ENCODE peak calls at places on chromosome 15, in four cellular contexts. G is progenitor cell of endocrine pancreas, X is WERI-Rb-1, P is tibial nerve. E is an unnamed sample.

GRCh38 chr15:41584636-41585139 is 25.7 kb downstream of the TYRO3 start:
- DNase-seq in G (no peak), X (no peak), P (no peak), E (no peak)

GRCh38 chr15:82643992-82644391 is 3.2 kb downstream of the CPEB1 start:
- DNase-seq in G (no peak), X (no peak), P (no peak), E (no peak)

GRCh38 chr15:63896336-63897115 is 62.8 kb upstream of the HERC1 start:
- DNase-seq in G (no peak), X (peak), P (peak), E (peak)

GRCh38 chr15:52567886-52568568 is 803 bp downstream of the ARPP19 start:
- DNase-seq in G (peak), X (peak), P (no peak), E (peak)

GRCh38 chr15:65248506-65248905 is 37.2 kb upstream of the CILP start:
- DNase-seq in G (no peak), X (no peak), P (no peak), E (no peak)

GRCh38 chr15:76235186-76235826 is 76.0 kb downstream of the ETFA start:
- DNase-seq in G (no peak), X (peak), P (no peak), E (no peak)

GRCh38 chr15:60720493-60721231 is 241.7 kb upstream of the ICE2 start:
- DNase-seq in G (no peak), X (no peak), P (no peak), E (peak)

GRCh38 chr15:36958611-36959010 is 141.7 kb downstream of the MEIS2 start:
- DNase-seq in G (no peak), X (no peak), P (no peak), E (no peak)

GRCh38 chr15:63983071-63983711 is 63.1 kb downstream of the DAPK2 start:
- DNase-seq in G (no peak), X (peak), P (no peak), E (no peak)

GRCh38 chr15:75648156-75649000 is 666 bp downstream of the SNX33 start:
- DNase-seq in G (peak), X (peak), P (no peak), E (peak)

GRCh38 chr15:100592898-100593297 is 9.1 kb downstream of the LINS1 start:
- DNase-seq in G (no peak), X (no peak), P (no peak), E (no peak)

GRCh38 chr15:89361451-89362202 is 27.0 kb upstream of the POLG start:
- DNase-seq in G (peak), X (peak), P (peak), E (peak)

GRCh38 chr15:56342653-56343052 is 22.6 kb upstream of the TEX9 start:
- DNase-seq in G (no peak), X (no peak), P (no peak), E (no peak)

GRCh38 chr15:39869858-39870515 is 50.1 kb downstream of the GPR176 start:
- DNase-seq in G (no peak), X (no peak), P (peak), E (no peak)

GRCh38 chr15:95620934-95621579 is 709.4 kb upstream of the NR2F2 start:
- DNase-seq in G (no peak), X (no peak), P (peak), E (no peak)

GRCh38 chr15:97691799-97692198 is 268.7 kb upstream of the ARRDC4 start:
- DNase-seq in G (no peak), X (no peak), P (no peak), E (no peak)

GRCh38 chr15:65603559-65603958 is 7.4 kb downstream of the INTS14 start:
- DNase-seq in G (no peak), X (no peak), P (no peak), E (no peak)

GRCh38 chr15:93141373-93141790 is 52.4 kb upstream of the RGMA start:
- DNase-seq in G (no peak), X (no peak), P (no peak), E (no peak)

GRCh38 chr15:87211547-87211946 is 1045.0 kb downstream of the NTRK3 start:
- DNase-seq in G (no peak), X (no peak), P (no peak), E (no peak)

GRCh38 chr15:75446146-75446545 is 5.3 kb downstream of the SIN3A start:
- DNase-seq in G (no peak), X (no peak), P (no peak), E (no peak)

GRCh38 chr15:99452010-99452409 is 113.8 kb upstream of the MEF2A start:
- DNase-seq in G (no peak), X (no peak), P (no peak), E (no peak)

GRCh38 chr15:38370079-38370478 is 83.8 kb upstream of the FAM98B start:
- DNase-seq in G (no peak), X (no peak), P (no peak), E (no peak)

GRCh38 chr15:74543043-74543422 is 2.0 kb downstream of the ARID3B start:
- DNase-seq in G (no peak), X (no peak), P (no peak), E (no peak)

GRCh38 chr15:39890640-39891039 is 29.4 kb downstream of the GPR176 start:
- DNase-seq in G (no peak), X (no peak), P (no peak), E (no peak)

GRCh38 chr15:56428821-56429458 is 36.0 kb downstream of the MNS1 start:
- DNase-seq in G (no peak), X (no peak), P (no peak), E (no peak)

GRCh38 chr15:88627463-88627862 is 6.3 kb downstream of the AEN start:
- DNase-seq in G (no peak), X (no peak), P (no peak), E (no peak)

GRCh38 chr15:74423443-74424257 is 10.1 kb downstream of the SEMA7A start:
- DNase-seq in G (no peak), X (no peak), P (no peak), E (no peak)

GRCh38 chr15:27017168-27017809 is 46.3 kb downstream of the GABRG3 start:
- DNase-seq in G (peak), X (peak), P (peak), E (peak)

GRCh38 chr15:42494998-42495360 is 455 bp upstream of the SNAP23 start:
- DNase-seq in G (no peak), X (no peak), P (peak), E (peak)

GRCh38 chr15:88388702-88389101 is 78.5 kb downstream of the MRPL46 start:
- DNase-seq in G (no peak), X (no peak), P (no peak), E (no peak)

GRCh38 chr15:88932271-88932874 is 19.2 kb upstream of the MFGE8 start:
- DNase-seq in G (no peak), X (no peak), P (no peak), E (no peak)

GRCh38 chr15:95086543-95087252 is 855.3 kb downstream of the MCTP2 start:
- DNase-seq in G (no peak), X (no peak), P (no peak), E (peak)

GRCh38 chr15:97479957-97480356 is 480.5 kb upstream of the ARRDC4 start:
- DNase-seq in G (no peak), X (no peak), P (no peak), E (no peak)

GRCh38 chr15:85976986-85977385 is 102.7 kb upstream of the AGBL1 start:
- DNase-seq in G (no peak), X (no peak), P (no peak), E (no peak)

GRCh38 chr15:42721016-42721415 is 15.9 kb downstream of the CDAN1 start:
- DNase-seq in G (no peak), X (no peak), P (no peak), E (no peak)

GRCh38 chr15:60392986-60393811 is 4.6 kb downstream of the ANXA2 start:
- DNase-seq in G (no peak), X (no peak), P (peak), E (peak)

GRCh38 chr15:48803877-48804276 is 7.0 kb downstream of the CEP152 start:
- DNase-seq in G (no peak), X (no peak), P (no peak), E (no peak)

GRCh38 chr15:40081691-40082194 is 26.9 kb downstream of the BMF start:
- DNase-seq in G (peak), X (peak), P (peak), E (peak)

GRCh38 chr15:23647001-23647295 is 719 bp downstream of the MAGEL2 start:
- DNase-seq in G (no peak), X (no peak), P (no peak), E (no peak)

GRCh38 chr15:23647421-23648375 is at the start of gene MAGEL2:
- DNase-seq in G (no peak), X (peak), P (no peak), E (no peak)

GRCh38 chr15:23646165-23647000 is 1.3 kb downstream of the MAGEL2 start:
- DNase-seq in G (no peak), X (no peak), P (no peak), E (no peak)

GRCh38 chr15:23644829-23645228 is 2.8 kb downstream of the MAGEL2 start:
- DNase-seq in G (no peak), X (no peak), P (no peak), E (no peak)

DNA sequence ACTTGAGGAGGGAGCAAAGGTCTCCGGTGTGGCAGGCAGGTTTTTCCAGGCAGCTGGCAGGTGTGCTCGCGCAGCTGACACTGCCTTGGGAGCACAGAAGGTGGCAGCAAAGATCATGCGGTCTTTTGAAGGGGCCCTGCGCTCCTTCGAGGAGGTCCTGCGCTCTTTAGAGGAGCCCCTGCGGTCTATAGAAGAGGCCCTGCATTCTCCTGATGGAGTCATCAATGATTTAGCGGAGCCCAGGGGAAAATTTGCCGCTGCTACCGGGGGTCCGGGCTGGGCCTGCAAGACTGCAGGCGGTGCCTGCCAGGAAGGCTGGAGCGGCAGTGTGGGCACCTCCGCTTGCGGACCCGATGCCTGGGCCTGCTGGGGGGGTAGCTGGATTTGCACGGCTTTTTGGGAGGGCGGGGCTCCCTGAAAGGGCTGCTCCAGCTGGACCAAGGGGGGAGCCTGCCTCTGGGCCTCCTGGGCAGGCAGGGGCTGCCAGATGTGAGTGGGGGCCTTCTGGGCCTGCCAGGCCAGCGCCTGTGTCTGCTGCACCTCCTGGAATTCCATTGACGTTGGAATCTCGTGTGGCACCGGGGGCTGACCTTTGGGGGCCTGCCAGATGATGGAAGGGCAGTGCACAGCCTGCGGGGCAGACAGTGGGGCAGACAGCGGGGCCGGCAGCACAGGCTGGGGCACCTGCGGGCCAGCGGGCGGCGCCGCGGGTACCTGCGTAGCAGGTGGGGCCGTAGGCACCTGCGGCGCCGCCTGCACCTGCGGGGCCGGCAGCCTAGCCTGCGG is 2.1 kb downstream of the MAGEL2 start:
- DNase-seq in G (no peak), X (peak), P (no peak), E (no peak)
- TF ChIP-seq CTCF in G (peak), X (peak), P (no peak), E (no peak)

GRCh38 chr15:66923438-66923881 is 141.9 kb upstream of the SMAD3 start:
- DNase-seq in G (no peak), X (peak), P (no peak), E (peak)
- TF ChIP-seq CTCF in G (peak), X (peak), P (peak), E (peak)

DNA sequence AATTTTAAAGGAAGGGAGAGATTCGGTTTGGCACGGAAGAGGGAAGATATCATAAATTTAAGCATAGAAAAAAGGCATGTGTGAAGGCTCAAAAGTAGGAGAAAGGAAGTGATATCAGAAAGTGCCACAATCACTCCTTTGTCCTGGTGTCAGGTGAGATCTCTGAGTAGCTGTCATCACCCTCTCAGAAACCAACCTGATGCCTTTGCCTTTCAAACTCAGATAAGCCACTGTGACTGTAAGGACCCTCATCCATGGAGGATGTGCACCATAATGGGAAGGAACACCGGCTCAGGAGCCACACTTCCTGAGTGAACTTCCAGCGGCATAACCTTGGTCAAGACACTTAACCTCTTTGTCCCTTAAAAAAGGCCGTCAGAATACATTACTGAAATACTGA is 318.7 kb upstream of the SEMA6D start:
- DNase-seq in G (no peak), X (no peak), P (no peak), E (no peak)
- TF ChIP-seq CTCF in G (no peak), X (no peak), P (no peak), E (no peak)

DNA sequence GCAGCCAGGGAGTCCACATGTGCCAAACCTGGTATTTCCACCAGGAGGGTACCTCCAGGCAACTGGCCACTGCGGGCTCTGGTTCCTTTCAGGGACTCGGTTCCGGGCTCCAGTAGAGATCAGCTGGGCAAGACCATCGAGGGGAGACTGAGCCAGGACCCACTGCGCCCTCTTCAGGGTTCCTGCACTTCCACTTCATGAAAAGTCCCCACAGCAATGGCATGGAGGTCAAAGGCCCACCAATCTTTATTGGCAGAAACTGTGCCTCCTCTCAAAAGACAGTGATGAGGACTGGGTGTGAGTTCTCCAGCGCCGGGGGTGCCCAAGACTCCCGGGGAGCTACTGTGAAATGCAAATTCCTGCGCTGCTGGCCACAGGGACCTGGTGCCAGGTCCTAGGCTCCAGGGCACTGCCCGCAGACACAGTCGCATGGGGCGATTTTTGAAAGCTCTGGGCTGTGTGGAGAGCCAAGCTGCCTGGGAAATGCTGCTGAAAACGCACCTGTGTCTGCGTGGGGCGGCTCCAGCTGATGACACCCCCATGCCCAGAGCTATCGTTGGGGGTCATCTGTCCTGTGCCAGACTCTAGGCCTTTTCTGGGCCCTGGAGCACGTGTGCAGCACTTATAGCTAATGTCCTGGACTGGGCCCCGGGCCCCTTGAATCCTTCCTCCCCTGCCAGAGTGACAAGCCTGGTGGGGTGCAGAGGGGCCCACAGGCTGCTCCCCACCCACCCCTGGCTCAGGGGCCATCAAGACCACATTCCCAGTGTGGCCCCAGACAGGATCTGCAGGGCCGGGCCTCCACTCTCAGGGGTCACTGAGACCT is 144.0 kb downstream of the NSMCE3 start:
- DNase-seq in G (no peak), X (no peak), P (no peak), E (no peak)
- TF ChIP-seq CTCF in G (no peak), X (no peak), P (no peak), E (no peak)

GRCh38 chr15:70053703-70054229 is 44.0 kb downstream of the TLE3 start:
- DNase-seq in G (no peak), X (peak), P (no peak), E (no peak)

GRCh38 chr15:70056091-70056680 is 41.5 kb downstream of the TLE3 start:
- DNase-seq in G (no peak), X (peak), P (no peak), E (no peak)

GRCh38 chr15:70054366-70054765 is 43.4 kb downstream of the TLE3 start:
- DNase-seq in G (no peak), X (no peak), P (no peak), E (no peak)

GRCh38 chr15:70054884-70055387 is 42.8 kb downstream of the TLE3 start:
- DNase-seq in G (no peak), X (no peak), P (no peak), E (no peak)

DNA sequence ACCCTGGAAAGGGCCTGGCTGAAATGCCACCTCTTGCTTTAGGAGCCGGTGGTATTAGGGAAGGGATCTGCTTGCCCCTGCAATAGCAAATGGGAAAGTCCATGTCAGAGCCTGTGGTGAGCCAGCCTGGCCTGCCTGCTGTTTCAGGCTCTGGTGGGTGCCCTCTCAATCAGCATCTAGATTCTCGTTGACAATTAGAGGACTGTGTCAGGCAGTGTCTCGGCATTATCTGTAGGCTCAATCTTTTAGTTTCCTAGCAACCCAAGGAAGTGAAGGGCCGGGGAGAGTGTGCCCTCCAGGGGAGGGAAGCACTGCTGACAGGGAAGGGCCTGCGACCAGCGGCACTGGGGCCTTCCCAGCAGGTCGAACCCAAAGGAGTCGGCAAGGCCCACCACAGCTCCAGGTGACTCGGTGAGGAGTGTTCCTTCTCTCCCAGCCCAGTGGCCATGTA is 42.1 kb downstream of the TLE3 start:
- DNase-seq in G (no peak), X (peak), P (no peak), E (no peak)
- TF ChIP-seq CTCF in G (peak), X (peak), P (no peak), E (no peak)

GRCh38 chr15:62472616-62473299 is 307.7 kb upstream of the C2CD4B start:
- DNase-seq in G (no peak), X (no peak), P (no peak), E (peak)
- TF ChIP-seq CTCF in G (no peak), X (no peak), P (no peak), E (no peak)

GRCh38 chr15:70100495-70101331 is 3.0 kb upstream of the TLE3 start:
- DNase-seq in G (peak), X (peak), P (no peak), E (peak)

GRCh38 chr15:70099966-70100494 is 2.3 kb upstream of the TLE3 start:
- DNase-seq in G (no peak), X (no peak), P (no peak), E (no peak)

GRCh38 chr15:70102827-70103226 is 5.1 kb upstream of the TLE3 start:
- DNase-seq in G (no peak), X (no peak), P (no peak), E (no peak)

GRCh38 chr15:70101459-70102113 is 3.9 kb upstream of the TLE3 start:
- DNase-seq in G (peak), X (peak), P (peak), E (peak)

DNA sequence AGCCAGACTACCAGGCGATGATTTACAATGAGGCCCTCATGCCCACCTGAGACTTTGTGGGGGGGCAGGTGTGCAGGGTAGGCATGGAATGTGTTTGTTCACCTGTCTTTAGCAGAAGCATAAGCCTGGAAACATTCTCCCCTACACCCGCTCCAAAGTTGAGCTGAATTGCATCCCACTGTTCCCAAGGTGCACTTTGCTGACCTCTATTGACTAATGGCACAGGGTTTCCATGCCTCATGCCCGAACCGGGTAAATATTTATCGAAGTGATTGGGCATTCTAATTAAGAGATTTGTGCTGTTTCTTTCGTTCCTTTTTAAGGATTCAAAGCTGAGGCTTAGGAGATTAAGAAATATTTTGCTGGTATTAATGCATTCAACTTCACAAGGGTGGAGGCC is 6.5 kb upstream of the TLE3 start:
- DNase-seq in G (no peak), X (no peak), P (no peak), E (no peak)
- TF ChIP-seq CTCF in G (no peak), X (no peak), P (no peak), E (no peak)

GRCh38 chr15:31306036-31306425 is 20.6 kb upstream of the KLF13 start:
- DNase-seq in G (no peak), X (no peak), P (no peak), E (no peak)

GRCh38 chr15:31304074-31304648 is 22.5 kb upstream of the KLF13 start:
- DNase-seq in G (no peak), X (no peak), P (no peak), E (no peak)

GRCh38 chr15:31303434-31304073 is 23.1 kb upstream of the KLF13 start:
- DNase-seq in G (no peak), X (no peak), P (no peak), E (no peak)

GRCh38 chr15:31305375-31305774 is 21.3 kb upstream of the KLF13 start:
- DNase-seq in G (no peak), X (no peak), P (no peak), E (no peak)

GRCh38 chr15:31304736-31305365 is 21.8 kb upstream of the KLF13 start:
- DNase-seq in G (no peak), X (no peak), P (no peak), E (no peak)
- TF ChIP-seq CTCF in G (no peak), X (no peak), P (no peak), E (no peak)

E was measured in Calu3.